ENCODE peak calls at places on chromosomes 5 and 9, in eight cellular contexts. C, V, F, O, U, N, I and H are unnamed samples.

GRCh38 chr5:87432460-87432859 is 19.7 kb upstream of the CCNH start:
- DNase-seq in V (no peak), C (no peak), N (no peak), U (no peak), I (no peak), O (no peak), F (no peak), H (no peak)

GRCh38 chr9:22238809-22239684 is 207.6 kb upstream of the DMRTA1 start:
- DNase-seq in O (no peak), U (no peak), V (no peak), C (peak; percentile 74), F (peak; percentile 63), I (peak; percentile 40), N (no peak), H (no peak)

GRCh38 chr9:120348951-120349429 is 231.0 kb downstream of the CDK5RAP2 start:
- DNase-seq in I (peak; percentile 44), C (peak; percentile 62), O (peak; percentile 70), F (peak; percentile 49), N (no peak), V (peak; percentile 85), U (peak; percentile 42), H (peak; percentile 73)

GRCh38 chr9:106798021-106798799 is 64.8 kb upstream of the ZNF462 start:
- DNase-seq in I (no peak), F (no peak), N (no peak), V (no peak), O (no peak), C (no peak), U (no peak), H (no peak)

GRCh38 chr9:69027355-69028097 is 8.0 kb upstream of the FXN start:
- DNase-seq in V (peak; percentile 55), N (peak; percentile 51), C (peak; percentile 64), O (no peak), I (peak; percentile 54), U (peak; percentile 44), F (peak; percentile 45), H (peak; percentile 31)

GRCh38 chr9:94885854-94886447 is 159.5 kb downstream of the AOPEP start:
- DNase-seq in U (no peak), I (no peak), N (no peak), F (no peak), C (no peak), V (no peak), O (peak; percentile 19), H (no peak)

GRCh38 chr5:144150996-144151395 is 19.5 kb downstream of the YIPF5 start:
- DNase-seq in F (peak; percentile 36), I (no peak), O (no peak), N (no peak), C (no peak), V (no peak), U (no peak), H (no peak)

GRCh38 chr5:121692163-121692562 is 159.5 kb upstream of the FTMT start:
- DNase-seq in F (no peak), U (no peak), C (no peak), N (no peak), I (no peak), V (no peak), O (no peak), H (no peak)

GRCh38 chr9:134981829-134982228 is 64.1 kb upstream of the FCN1 start:
- DNase-seq in C (no peak), O (no peak), F (no peak), N (no peak), U (no peak), V (no peak), I (no peak), H (no peak)

GRCh38 chr5:1460054-1460682 is 14.9 kb upstream of the SLC6A3 start:
- DNase-seq in I (no peak), O (no peak), F (no peak), U (no peak), V (peak; percentile 24), N (no peak), C (no peak), H (no peak)

DNA sequence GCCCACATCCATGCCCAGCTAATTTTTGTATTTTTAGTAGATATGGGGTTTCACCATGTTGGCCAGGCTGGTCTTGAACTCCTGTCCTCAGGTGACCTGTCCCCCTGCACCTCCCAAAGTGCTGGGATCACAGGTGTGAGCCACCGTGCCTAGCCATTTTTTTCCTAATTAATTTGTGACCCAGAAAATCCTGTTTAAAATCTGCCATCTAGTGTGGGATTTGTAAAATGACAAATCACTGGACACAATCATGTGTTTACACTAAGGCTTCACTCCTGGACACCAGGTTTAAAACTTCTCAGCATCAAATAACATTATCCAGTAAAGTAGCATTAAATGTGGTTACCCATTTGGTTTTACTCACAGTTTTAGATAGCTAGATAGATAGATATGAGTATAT is 18.6 kb upstream of the KDM4C start:
- DNase-seq in O (no peak), I (peak; percentile 39), U (no peak), V (peak; percentile 33), F (peak; percentile 25), C (peak; percentile 26), N (no peak), H (no peak)
- TF ChIP-seq USF2 in O (no peak), I (no peak), U (no peak), V (no peak), F (no peak), C (no peak), N (no peak), H (no peak)

GRCh38 chr9:110443146-110443877 is 105.6 kb upstream of the TXNDC8 start:
- DNase-seq in V (peak; percentile 67), U (no peak), I (peak; percentile 1), O (no peak), F (peak; percentile 84), N (no peak), C (peak; percentile 19), H (no peak)
- TF ChIP-seq USF2 in V (no peak), U (no peak), I (no peak), O (no peak), F (no peak), N (no peak), C (no peak), H (no peak)

DNA sequence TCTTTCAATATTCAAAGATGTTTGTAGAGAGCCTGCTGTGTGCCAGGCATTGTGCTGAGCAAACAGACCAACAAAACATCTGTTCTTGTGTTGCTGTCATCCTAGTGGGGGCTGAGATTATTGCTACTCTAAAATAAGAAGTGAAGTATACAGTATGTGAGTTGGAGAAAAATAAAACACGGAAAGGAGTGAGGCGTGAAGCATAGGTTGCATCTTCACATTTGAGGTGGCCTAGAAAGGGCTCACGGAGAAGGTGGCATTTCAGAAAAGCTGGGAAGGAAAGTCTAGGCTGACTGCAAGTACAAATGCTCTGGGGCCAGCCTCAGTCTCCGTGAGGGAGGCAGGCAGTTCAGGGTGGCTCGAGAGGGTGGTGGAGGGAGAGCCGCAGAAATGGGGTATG is 80.3 kb downstream of the CSNK1A1 start:
- DNase-seq in O (no peak), U (no peak), C (no peak), F (no peak), I (no peak), N (no peak), V (no peak), H (no peak)
- TF ChIP-seq USF2 in O (no peak), U (no peak), C (no peak), F (no peak), I (no peak), N (no peak), V (no peak), H (no peak)

GRCh38 chr5:113446358-113446927 is 11.7 kb upstream of the TSSK1B start:
- DNase-seq in C (no peak), V (no peak), I (no peak), U (no peak), F (no peak), O (no peak), N (no peak), H (no peak)

GRCh38 chr5:113451797-113452196 is 17.0 kb upstream of the TSSK1B start:
- DNase-seq in V (no peak), U (no peak), N (no peak), F (no peak), I (no peak), O (no peak), C (no peak), H (no peak)

GRCh38 chr5:113448224-113448623 is 13.4 kb upstream of the TSSK1B start:
- DNase-seq in U (no peak), F (no peak), O (no peak), V (no peak), C (no peak), N (no peak), I (no peak), H (no peak)

GRCh38 chr5:113450366-113451328 is 15.9 kb upstream of the TSSK1B start:
- DNase-seq in V (no peak), F (peak; percentile 67), I (no peak), O (no peak), N (no peak), C (no peak), U (no peak), H (no peak)

DNA sequence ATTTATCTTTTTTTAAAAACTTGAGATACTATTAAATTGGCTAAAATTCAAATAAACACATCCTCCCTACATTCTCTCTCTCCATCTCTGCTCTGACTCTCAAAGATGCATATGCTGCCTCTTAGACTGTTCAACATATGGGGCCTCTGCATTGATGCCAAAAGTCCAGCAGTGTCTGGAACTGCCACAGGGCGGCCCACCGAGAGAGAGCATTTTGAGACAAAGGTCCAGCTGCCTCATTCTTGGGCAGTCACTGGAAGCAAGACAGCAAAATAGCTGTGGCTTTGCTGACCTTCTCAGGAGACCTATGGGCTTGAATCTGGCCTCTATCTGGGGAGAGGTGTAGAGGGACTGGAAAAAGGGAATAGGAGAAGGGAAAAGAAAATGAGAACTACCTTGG is 12.9 kb upstream of the TSSK1B start:
- DNase-seq in N (no peak), F (no peak), U (no peak), I (peak; percentile 23), C (no peak), V (peak; percentile 69), O (no peak), H (no peak)
- TF ChIP-seq USF2 in N (no peak), F (no peak), U (no peak), I (no peak), C (no peak), V (no peak), O (no peak), H (no peak)

GRCh38 chr9:131899248-131899882 is 159.5 kb upstream of the RAPGEF1 start:
- DNase-seq in U (no peak), C (no peak), V (no peak), O (no peak), I (no peak), N (no peak), F (no peak), H (peak; percentile 38)
- TF ChIP-seq USF2 in U (no peak), C (no peak), V (no peak), O (no peak), I (no peak), N (no peak), F (no peak), H (no peak)

GRCh38 chr9:87083986-87084385 is 136.7 kb upstream of the GAS1 start:
- DNase-seq in I (no peak), C (no peak), F (no peak), O (no peak), U (no peak), N (no peak), V (no peak), H (no peak)

GRCh38 chr9:87084407-87084806 is 137.1 kb upstream of the GAS1 start:
- DNase-seq in O (no peak), N (no peak), V (no peak), U (no peak), C (no peak), I (no peak), F (no peak), H (no peak)

GRCh38 chr9:87086111-87086510 is 138.8 kb upstream of the GAS1 start:
- DNase-seq in F (no peak), O (no peak), N (no peak), C (no peak), I (no peak), V (no peak), U (no peak), H (no peak)

GRCh38 chr9:87085521-87085920 is 138.2 kb upstream of the GAS1 start:
- DNase-seq in I (no peak), F (no peak), U (no peak), N (no peak), V (no peak), C (no peak), O (no peak), H (no peak)

GRCh38 chr9:87085073-87085472 is 137.8 kb upstream of the GAS1 start:
- DNase-seq in O (no peak), N (no peak), F (no peak), C (no peak), I (no peak), U (no peak), V (no peak), H (no peak)
- TF ChIP-seq USF2 in O (no peak), N (no peak), F (no peak), C (no peak), I (no peak), U (no peak), V (no peak), H (no peak)